ENCODE peak calls at places on chromosome 22, in six cellular contexts. N is uterus, W is iPS DF 6.9, F is GM23248, L is left ventricle myocardium inferior, M is heart right ventricle. I is an unnamed sample.
A peak's percentile ranks its signal among the peaks of the same experiment; 100 is the strongest.

GRCh38 chr22:26322179-26322905 is 106.7 kb upstream of the ASPHD2 start:
- DNase-seq in N (no peak), W (no peak), F (peak; percentile 99), L (no peak), M (no peak), I (no peak)

GRCh38 chr22:27097933-27098332 is 440.5 kb downstream of the MIAT start:
- DNase-seq in N (no peak), W (no peak), F (no peak), L (no peak), M (no peak), I (no peak)

GRCh38 chr22:37273126-37273845 is 9.0 kb upstream of the CYTH4 start:
- DNase-seq in N (no peak), W (no peak), F (peak; percentile 82), L (no peak), M (no peak), I (no peak)

GRCh38 chr22:49362393-49362792 is 465.3 kb downstream of the BRD1 start:
- DNase-seq in N (no peak), W (no peak), F (no peak), L (no peak), M (no peak), I (no peak)

GRCh38 chr22:24500251-24500820 is 5.2 kb downstream of the UPB1 start:
- DNase-seq in N (no peak), W (no peak), F (no peak), L (no peak), M (no peak), I (no peak)

GRCh38 chr22:49753276-49753884 is 74.3 kb downstream of the BRD1 start:
- DNase-seq in N (no peak), W (no peak), F (no peak), L (no peak), M (no peak), I (no peak)

GRCh38 chr22:50582562-50583293 is at the start of gene CHKB:
- DNase-seq in N (peak; percentile 99), W (peak; percentile 89), F (peak; percentile 100), L (peak; percentile 98), M (peak; percentile 99), I (peak; percentile 70)

GRCh38 chr22:43263645-43264514 is 76.9 kb upstream of the TTLL12 start:
- DNase-seq in N (peak; percentile 42), W (no peak), F (peak; percentile 70), L (peak; percentile 43), M (peak; percentile 62), I (no peak)

GRCh38 chr22:44693756-44694155 is 8.2 kb upstream of the PRR5 start:
- DNase-seq in N (no peak), W (no peak), F (no peak), L (no peak), M (no peak), I (no peak)
- H3K27ac ChIP-seq in N (no peak overlapping the region), W (no peak overlapping the region), F (no peak overlapping the region), L (no peak overlapping the region), M (no peak overlapping the region), I (no peak overlapping the region)

GRCh38 chr22:40709752-40710413 is 30.6 kb downstream of the MCHR1 start:
- DNase-seq in N (peak; percentile 68), W (no peak), F (peak; percentile 23), L (peak; percentile 65), M (peak; percentile 51), I (no peak)

GRCh38 chr22:40708177-40708576 is 28.9 kb downstream of the MCHR1 start:
- DNase-seq in N (no peak), W (no peak), F (no peak), L (no peak), M (no peak), I (no peak)

GRCh38 chr22:40716116-40716515 is 36.8 kb downstream of the MCHR1 start:
- DNase-seq in N (no peak), W (no peak), F (no peak), L (no peak), M (no peak), I (no peak)

GRCh38 chr22:40714514-40714966 is 35.3 kb downstream of the MCHR1 start:
- DNase-seq in N (no peak), W (no peak), F (peak; percentile 53), L (no peak), M (no peak), I (no peak)

DNA sequence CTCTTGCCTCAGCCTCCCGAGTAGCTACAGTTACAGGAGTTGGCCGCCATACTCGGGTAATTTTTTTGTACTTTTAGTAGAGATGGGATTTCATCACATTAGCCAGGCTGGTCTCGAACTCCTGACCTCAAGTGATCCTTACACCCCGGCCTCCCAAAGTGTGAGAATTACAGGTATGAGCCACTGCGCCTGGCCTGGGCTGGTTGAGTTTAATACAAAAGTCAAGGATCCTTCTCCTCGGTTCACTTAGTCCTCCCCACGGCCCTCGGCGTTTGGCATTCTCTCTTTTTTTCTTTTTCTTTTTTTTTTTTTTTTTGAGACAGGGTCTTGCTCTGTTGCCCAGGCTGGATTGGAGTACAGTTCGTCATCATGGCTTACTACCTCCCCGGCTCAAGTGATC is 33.0 kb downstream of the MCHR1 start:
- DNase-seq in N (no peak), W (no peak), F (no peak), L (no peak), M (no peak), I (no peak)
- H3K27ac ChIP-seq in N (peak overlapping the region; percentile 84), W (no peak overlapping the region), F (no peak overlapping the region), L (peak overlapping the region; percentile 82), M (peak overlapping the region; percentile 60), I (no peak overlapping the region)

DNA sequence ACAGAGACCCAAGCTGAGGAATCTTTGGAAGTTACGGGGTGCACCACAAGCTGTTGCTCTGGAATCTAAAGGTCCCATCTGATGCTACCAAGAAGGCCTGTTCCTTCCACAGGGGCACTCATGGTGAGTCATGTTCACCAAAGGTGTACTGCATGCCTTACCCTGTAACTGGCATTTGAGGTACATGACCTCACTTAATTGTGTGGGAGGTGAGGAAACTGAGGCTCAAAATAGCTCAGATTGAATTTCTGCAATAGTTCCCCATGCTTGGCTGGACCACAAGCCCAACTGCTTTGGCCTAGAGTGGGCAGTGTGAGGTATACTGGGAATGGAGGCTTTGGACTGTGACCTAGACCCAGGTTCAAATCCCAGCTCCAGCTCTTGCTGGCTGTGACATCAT is 8.2 kb downstream of the MTFP1 start:
- DNase-seq in N (no peak), W (no peak), F (no peak), L (no peak), M (no peak), I (no peak)
- H3K27ac ChIP-seq in N (no peak overlapping the region), W (no peak overlapping the region), F (no peak overlapping the region), L (no peak overlapping the region), M (no peak overlapping the region), I (no peak overlapping the region)

GRCh38 chr22:46650078-46650810 is 30.1 kb downstream of the GRAMD4 start:
- DNase-seq in N (no peak), W (no peak), F (no peak), L (no peak), M (no peak), I (no peak)
- H3K27ac ChIP-seq in N (peak overlapping the region; percentile 49), W (no peak overlapping the region), F (no peak overlapping the region), L (peak overlapping the region; percentile 96), M (peak overlapping the region; percentile 86), I (no peak overlapping the region)

DNA sequence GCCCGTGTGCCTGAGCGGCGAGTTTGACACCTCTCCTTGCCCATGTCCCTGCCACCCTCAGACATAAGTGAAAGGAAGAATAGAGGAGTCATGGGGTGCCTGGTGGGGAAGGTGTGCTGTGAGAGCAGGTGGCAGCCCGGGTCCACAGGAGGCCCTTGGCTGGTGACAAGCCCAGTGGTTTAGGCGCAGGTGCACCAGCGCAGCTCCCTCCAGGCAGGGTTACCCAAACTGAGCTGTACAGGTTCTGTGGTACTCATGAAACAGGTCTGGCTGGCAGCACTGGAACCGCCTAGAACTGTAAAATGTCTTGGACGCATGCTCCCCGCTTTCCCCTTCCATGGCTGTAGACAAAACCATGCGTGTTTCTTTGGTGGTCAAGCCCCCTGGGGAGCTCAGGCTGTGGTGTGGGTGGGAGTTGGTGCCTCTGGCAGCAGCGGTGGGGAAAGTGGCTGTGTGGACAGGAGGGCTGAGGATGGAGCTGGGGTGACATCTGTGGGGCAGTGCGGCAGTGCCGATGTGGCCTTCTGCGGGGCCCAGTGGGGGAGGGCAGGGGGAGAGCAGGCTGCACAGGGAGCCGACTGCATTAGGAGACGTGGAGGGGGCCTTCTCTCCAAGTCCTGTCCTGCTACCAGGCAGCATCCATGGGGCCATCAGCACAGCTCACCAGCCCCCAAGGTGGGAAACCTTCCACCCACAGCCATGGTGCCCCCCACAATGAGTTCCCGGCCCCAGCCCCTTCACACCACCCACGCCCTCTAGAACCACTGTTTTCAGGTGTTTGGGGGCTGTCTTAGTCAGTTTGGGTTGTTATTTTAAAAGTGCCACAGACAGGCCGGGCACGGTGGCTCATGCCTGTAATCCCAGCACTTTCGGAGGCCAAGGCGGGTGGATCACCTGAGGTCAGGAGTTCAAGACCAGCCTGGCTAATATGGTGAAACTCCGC is 5.6 kb upstream of the GTSE1 start:
- DNase-seq in N (no peak), W (no peak), F (no peak), L (no peak), M (no peak), I (no peak)
- H3K27ac ChIP-seq in N (no peak overlapping the region), W (no peak overlapping the region), F (no peak overlapping the region), L (peak overlapping the region; percentile 86), M (peak overlapping the region; percentile 89), I (no peak overlapping the region)

GRCh38 chr22:32318361-32318760 is 39.3 kb upstream of the RFPL3 start:
- DNase-seq in N (no peak), W (no peak), F (no peak), L (no peak), M (no peak), I (no peak)
- H3K27ac ChIP-seq in N (no peak overlapping the region), W (no peak overlapping the region), F (no peak overlapping the region), L (no peak overlapping the region), M (no peak overlapping the region), I (no peak overlapping the region)

GRCh38 chr22:36234919-36235318 is 4.4 kb downstream of the APOL2 start:
- DNase-seq in N (no peak), W (no peak), F (no peak), L (no peak), M (no peak), I (no peak)

GRCh38 chr22:36233796-36234195 is 5.5 kb downstream of the APOL2 start:
- DNase-seq in N (no peak), W (no peak), F (no peak), L (no peak), M (no peak), I (no peak)

GRCh38 chr22:36232715-36233401 is 6.5 kb downstream of the APOL2 start:
- DNase-seq in N (no peak), W (no peak), F (no peak), L (no peak), M (no peak), I (no peak)

GRCh38 chr22:36235585-36235984 is 3.7 kb downstream of the APOL2 start:
- DNase-seq in N (no peak), W (no peak), F (no peak), L (no peak), M (no peak), I (no peak)

GRCh38 chr22:36234211-36234610 is 5.1 kb downstream of the APOL2 start:
- DNase-seq in N (no peak), W (no peak), F (no peak), L (no peak), M (no peak), I (no peak)
- H3K27ac ChIP-seq in N (peak overlapping the region; percentile 68), W (no peak overlapping the region), F (no peak overlapping the region), L (no peak overlapping the region), M (no peak overlapping the region), I (no peak overlapping the region)

I was measured in SK-N-MC.